ENCODE peak calls at places on chromosomes 3 and 15, in six cellular contexts. M is PC-9, B is endothelial cell, N is SK-N-SH, L is Peyer's patch, C is lower lobe of right lung. X is an unnamed sample.

GRCh38 chr3:156983559-156983958 is 157.4 kb downstream of the LEKR1 start:
- DNase-seq in L (no peak), N (no peak), M (no peak), B (no peak), C (no peak), X (no peak)

GRCh38 chr3:171688593-171688992 is 121.7 kb downstream of the PLD1 start:
- DNase-seq in B (no peak), N (no peak), C (no peak), M (no peak), L (no peak), X (no peak)

GRCh38 chr3:184568918-184569829 is 7.6 kb downstream of the EPHB3 start:
- DNase-seq in M (no peak), C (peak), L (peak), N (peak), B (no peak), X (peak)

GRCh38 chr15:42704492-42704926 is 32.4 kb downstream of the CDAN1 start:
- DNase-seq in C (no peak), B (peak), M (no peak), N (peak), L (peak), X (peak)

GRCh38 chr15:76155742-76156141 is 96.0 kb downstream of the TMEM266 start:
- DNase-seq in N (no peak), C (no peak), L (no peak), M (no peak), B (no peak), X (no peak)

GRCh38 chr3:156682963-156683362 is 8.6 kb downstream of the TIPARP start:
- DNase-seq in L (no peak), C (no peak), N (no peak), B (no peak), M (no peak), X (no peak)

GRCh38 chr3:69865920-69866679 is 126.8 kb downstream of the MITF start:
- DNase-seq in C (peak), N (peak), B (no peak), L (no peak), M (no peak), X (peak)

GRCh38 chr15:95368211-95368610 is 962.3 kb upstream of the NR2F2 start:
- DNase-seq in N (no peak), M (no peak), C (no peak), B (peak), L (no peak), X (no peak)

GRCh38 chr3:10015476-10015904 is 10.7 kb upstream of the FANCD2 start:
- DNase-seq in L (no peak), N (no peak), B (no peak), M (peak), C (peak), X (no peak)

GRCh38 chr3:52321481-52321880 is 5.4 kb downstream of the DNAH1 start:
- DNase-seq in C (no peak), B (no peak), N (no peak), M (no peak), L (no peak), X (no peak)

GRCh38 chr3:56303508-56303907 is 164.8 kb downstream of the ERC2 start:
- DNase-seq in M (no peak), L (no peak), B (peak), N (peak), C (no peak), X (peak)

GRCh38 chr15:92580933-92581445 is 74.6 kb downstream of the FAM174B start:
- DNase-seq in L (no peak), M (no peak), B (no peak), N (no peak), C (no peak), X (no peak)

GRCh38 chr15:58666957-58667356 is 82.5 kb downstream of the ADAM10 start:
- DNase-seq in B (no peak), M (peak), L (no peak), N (no peak), C (no peak), X (no peak)

GRCh38 chr3:140296796-140297352 is 361.9 kb downstream of the CLSTN2 start:
- DNase-seq in M (no peak), L (no peak), C (no peak), B (no peak), N (no peak), X (no peak)

GRCh38 chr15:71052356-71052755 is 62.9 kb upstream of the THSD4 start:
- DNase-seq in M (no peak), N (no peak), B (no peak), L (no peak), C (no peak), X (no peak)

GRCh38 chr3:81027344-81027743 is 734.1 kb downstream of the GBE1 start:
- DNase-seq in N (no peak), M (no peak), L (no peak), B (no peak), C (no peak), X (no peak)

GRCh38 chr3:34284959-34285358 is 486.5 kb downstream of the PDCD6IP start:
- DNase-seq in C (no peak), L (no peak), N (no peak), M (no peak), B (no peak), X (no peak)

GRCh38 chr15:96735621-96736020 is 405.1 kb downstream of the NR2F2 start:
- DNase-seq in B (no peak), L (no peak), C (no peak), M (no peak), N (no peak), X (no peak)

GRCh38 chr3:81859524-81859923 is 98.1 kb upstream of the GBE1 start:
- DNase-seq in C (no peak), N (no peak), L (no peak), M (no peak), B (no peak), X (no peak)

GRCh38 chr3:46646700-46647099 is 34.4 kb downstream of the FAM240A start:
- DNase-seq in B (no peak), C (no peak), L (no peak), M (no peak), N (no peak), X (no peak)

GRCh38 chr3:66483006-66483928 is 17.6 kb downstream of the LRIG1 start:
- DNase-seq in C (no peak), L (no peak), M (no peak), N (peak), B (no peak), X (no peak)

GRCh38 chr3:149181179-149181578 is 40.5 kb downstream of the CP start:
- DNase-seq in M (no peak), C (no peak), L (no peak), N (no peak), B (no peak), X (no peak)

GRCh38 chr3:159711560-159712333 is 276.9 kb upstream of the IL12A start:
- DNase-seq in N (peak), M (no peak), L (no peak), B (peak), C (no peak), X (peak)

GRCh38 chr3:169241928-169242751 is 421.4 kb downstream of the MECOM start:
- DNase-seq in C (peak), N (peak), L (no peak), B (peak), M (peak), X (peak)

GRCh38 chr3:149080699-149081091 is 5.6 kb downstream of the HLTF start:
- DNase-seq in C (no peak), M (no peak), N (no peak), L (no peak), B (no peak), X (no peak)

GRCh38 chr3:58308728-58309127 is 2.4 kb downstream of the HTD2 start:
- DNase-seq in N (no peak), L (no peak), C (no peak), M (no peak), B (no peak), X (no peak)

GRCh38 chr3:128932516-128933212 is 53.2 kb downstream of the ACAD9 start:
- DNase-seq in B (no peak), M (no peak), C (no peak), N (no peak), L (peak), X (no peak)

GRCh38 chr15:71730277-71731144 is 79.8 kb upstream of the NR2E3 start:
- DNase-seq in N (peak), M (no peak), B (peak), L (no peak), C (no peak), X (peak)

GRCh38 chr15:54374184-54374947 is 396.1 kb downstream of the UNC13C start:
- DNase-seq in M (no peak), N (no peak), L (no peak), B (no peak), C (no peak), X (no peak)

GRCh38 chr15:66780973-66781718 is 79.1 kb downstream of the SMAD6 start:
- DNase-seq in L (no peak), C (no peak), M (no peak), B (no peak), N (no peak), X (no peak)

GRCh38 chr3:44000586-44000985 is 241.1 kb upstream of the TOPAZ1 start:
- DNase-seq in C (no peak), N (no peak), B (no peak), L (no peak), M (peak), X (no peak)

GRCh38 chr15:59819047-59819446 is 129.9 kb upstream of the BNIP2 start:
- DNase-seq in M (no peak), N (no peak), B (no peak), L (no peak), C (no peak), X (peak)

GRCh38 chr3:134333522-134334181 is 40.6 kb downstream of the AMOTL2 start:
- DNase-seq in N (no peak), L (no peak), B (no peak), C (no peak), M (peak), X (no peak)

GRCh38 chr3:141059816-141060215 is 8.7 kb downstream of the SPSB4 start:
- DNase-seq in N (no peak), M (no peak), C (no peak), L (no peak), B (no peak), X (no peak)

GRCh38 chr15:64651573-64652260 is 123.7 kb downstream of the RBPMS2 start:
- DNase-seq in B (no peak), C (no peak), L (no peak), N (no peak), M (peak), X (no peak)

GRCh38 chr3:31204026-31204795 is 309.8 kb upstream of the GADL1 start:
- DNase-seq in M (no peak), B (no peak), N (no peak), L (no peak), C (no peak), X (peak)

GRCh38 chr15:61131598-61131954 is 97.5 kb downstream of the RORA start:
- DNase-seq in N (no peak), M (no peak), B (no peak), C (no peak), L (no peak), X (no peak)

GRCh38 chr3:133930341-133930933 is 34.8 kb upstream of the RAB6B start:
- DNase-seq in C (no peak), B (no peak), N (peak), L (peak), M (no peak), X (peak)

GRCh38 chr3:16559664-16560365 is 45.4 kb downstream of the DAZL start:
- DNase-seq in B (no peak), N (no peak), C (no peak), L (no peak), M (no peak), X (no peak)

GRCh38 chr3:46930945-46931403 is 45.6 kb downstream of the CCDC12 start:
- DNase-seq in C (peak), L (no peak), M (peak), B (no peak), N (no peak), X (peak)

GRCh38 chr3:50627407-50628051 is 10.6 kb downstream of the MAPKAPK3 start:
- DNase-seq in M (peak), L (no peak), C (peak), B (peak), N (peak), X (peak)
- TF ChIP-seq CTCF in M (peak), L (no peak), C (no peak), B (no peak), N (peak), X (no peak)

GRCh38 chr15:99059010-99059981 is 45.6 kb upstream of the SYNM start:
- DNase-seq in N (peak), B (peak), L (peak), C (peak), M (peak), X (peak)
- TF ChIP-seq CTCF in N (peak), B (peak), L (peak), C (peak), M (peak), X (peak)

GRCh38 chr3:150349314-150350097 is 58.6 kb upstream of the TSC22D2 start:
- DNase-seq in M (peak), B (no peak), L (no peak), N (no peak), C (peak), X (peak)
- TF ChIP-seq CTCF in M (no peak), B (no peak), L (no peak), N (no peak), C (no peak), X (no peak)

GRCh38 chr15:89399390-89400120 is 64.9 kb upstream of the POLG start:
- DNase-seq in L (peak), N (peak), C (no peak), M (no peak), B (peak), X (peak)
- TF ChIP-seq CTCF in L (peak), N (peak), C (peak), M (peak), B (peak), X (peak)

DNA sequence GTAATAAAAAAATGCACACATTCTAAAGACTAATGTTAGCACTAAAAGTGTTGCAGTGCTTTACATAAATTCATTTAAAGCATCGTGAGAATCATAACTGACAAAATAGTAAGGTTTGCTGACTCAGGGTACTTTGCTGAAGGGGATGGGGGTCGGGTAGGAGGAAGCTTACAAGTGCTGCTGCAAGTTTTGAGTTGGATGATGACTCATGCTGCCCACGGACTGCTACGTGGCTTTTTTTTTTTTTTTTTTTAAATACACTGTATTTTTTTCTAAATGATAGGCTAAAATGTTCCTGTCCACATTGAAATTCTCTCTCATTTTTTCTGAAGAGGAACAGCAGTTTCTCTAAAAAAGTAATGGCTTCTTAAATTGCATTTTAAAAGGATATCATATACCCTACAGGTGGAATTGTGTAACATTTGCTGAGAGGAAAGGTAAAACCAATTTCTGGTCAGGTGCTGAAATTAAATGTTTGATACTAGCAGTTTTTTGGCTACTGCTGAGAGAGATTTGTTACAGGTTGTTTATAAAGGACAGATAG is 2.2 kb downstream of the MAPK6 start:
- DNase-seq in M (peak), N (peak), B (no peak), C (no peak), L (peak), X (peak)
- TF ChIP-seq CTCF in M (no peak), N (peak), B (no peak), C (no peak), L (no peak), X (no peak)

GRCh38 chr3:42500909-42501308 is 1.5 kb upstream of the VIPR1 start:
- DNase-seq in B (no peak), L (no peak), N (no peak), M (no peak), C (no peak), X (no peak)

GRCh38 chr3:42503251-42503924 is 945 bp downstream of the VIPR1 start:
- DNase-seq in M (no peak), C (no peak), L (no peak), B (no peak), N (no peak), X (no peak)

GRCh38 chr3:42502429-42503250 is at the start of gene VIPR1:
- DNase-seq in L (peak), C (peak), B (peak), N (peak), M (peak), X (peak)

GRCh38 chr3:42501321-42501680 is 1.1 kb upstream of the VIPR1 start:
- DNase-seq in L (no peak), C (no peak), N (peak), B (peak), M (no peak), X (no peak)

GRCh38 chr3:42501681-42502428 is 588 bp upstream of the VIPR1 start:
- DNase-seq in L (peak), N (peak), C (peak), B (peak), M (no peak), X (peak)
- TF ChIP-seq CTCF in L (peak), N (peak), C (peak), B (peak), M (no peak), X (peak)

DNA sequence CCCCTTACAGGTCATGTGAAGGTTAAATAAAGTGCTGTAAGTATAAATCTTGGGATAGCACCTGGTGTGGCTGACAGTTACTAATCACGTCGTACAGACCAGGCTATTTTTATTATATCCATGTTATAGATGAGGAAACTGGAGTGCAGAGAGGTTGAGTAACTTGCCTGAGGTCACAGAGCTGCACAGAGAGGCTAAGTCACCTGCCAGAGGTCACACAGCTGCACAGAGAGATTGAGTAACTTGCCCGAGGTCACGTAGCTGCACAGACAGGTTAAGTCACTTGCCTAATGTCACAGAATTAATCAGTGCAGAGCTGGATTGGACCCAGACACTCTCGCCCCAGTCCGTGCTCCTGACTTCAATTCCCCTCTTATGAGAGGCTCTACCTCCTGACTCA is 171.5 kb downstream of the NUP210 start:
- DNase-seq in B (no peak), C (no peak), M (no peak), L (no peak), N (no peak), X (no peak)
- TF ChIP-seq CTCF in B (no peak), C (no peak), M (no peak), L (no peak), N (no peak), X (no peak)

GRCh38 chr15:78565951-78566774 is 843 bp downstream of the CHRNA5 start:
- DNase-seq in B (no peak), M (peak), N (peak), C (no peak), L (no peak), X (peak)
- TF ChIP-seq CTCF in B (no peak), M (peak), N (peak), C (no peak), L (no peak), X (peak)

DNA sequence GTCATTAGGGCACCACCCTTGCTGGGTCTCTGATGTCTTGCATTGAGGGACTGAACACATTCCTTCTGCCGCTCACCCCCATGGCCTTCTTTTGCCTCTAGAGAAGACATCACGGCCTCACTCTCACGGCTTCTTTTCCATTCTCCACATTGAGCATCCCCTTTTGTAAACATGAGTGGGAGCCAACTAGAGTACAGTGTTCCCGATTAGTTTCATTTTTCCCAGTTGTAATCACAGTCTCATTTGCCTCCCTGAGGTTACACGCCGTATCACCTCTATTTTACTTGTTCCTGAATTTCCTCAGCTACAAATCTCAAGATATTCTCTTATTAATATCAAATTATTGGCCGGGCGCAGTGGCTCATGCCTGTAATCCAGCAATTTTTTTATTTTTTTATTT is 17.5 kb downstream of the USP13 start:
- DNase-seq in L (no peak), B (no peak), C (no peak), M (no peak), N (no peak), X (no peak)
- TF ChIP-seq CTCF in L (no peak), B (no peak), C (no peak), M (no peak), N (no peak), X (no peak)

X was measured in Calu3.